ENCODE peak calls at places on chromosomes 5 and 9, in six cellular contexts. H is osteocyte, E is A549, W is GM20000, M is ovary, S is HepG2. Y is an unnamed sample.

GRCh38 chr9:93954436-93955355 is at the start of gene BARX1:
- DNase-seq in H (no peak), E (no peak), W (peak), M (no peak), S (no peak), Y (no peak)

GRCh38 chr5:16932401-16932800 is 3.7 kb downstream of the MYO10 start:
- DNase-seq in H (no peak), E (no peak), W (no peak), M (no peak), S (no peak), Y (no peak)

GRCh38 chr9:15157371-15157770 is 149.6 kb downstream of the TTC39B start:
- DNase-seq in H (no peak), E (no peak), W (no peak), M (no peak), S (no peak), Y (no peak)

GRCh38 chr5:172956228-172956627 is 3.0 kb upstream of the RPL26L1 start:
- DNase-seq in H (no peak), E (no peak), W (no peak), M (no peak), S (no peak), Y (no peak)

GRCh38 chr5:117262607-117263131 is 688.0 kb upstream of the SEMA6A start:
- DNase-seq in H (no peak), E (no peak), W (no peak), M (no peak), S (no peak), Y (no peak)

GRCh38 chr9:7328453-7328852 is 471.1 kb downstream of the DMAC1 start:
- DNase-seq in H (no peak), E (no peak), W (no peak), M (no peak), S (peak), Y (no peak)

GRCh38 chr5:141681695-141682641 is at the start of gene ARAP3:
- DNase-seq in H (no peak), E (peak), W (peak), M (peak), S (peak), Y (peak)

GRCh38 chr5:57804007-57804444 is 321.4 kb upstream of the ACTBL2 start:
- DNase-seq in H (no peak), E (no peak), W (no peak), M (no peak), S (no peak), Y (no peak)

GRCh38 chr5:130992621-130993020 is 172.4 kb downstream of the HINT1 start:
- DNase-seq in H (no peak), E (no peak), W (no peak), M (no peak), S (no peak), Y (no peak)

GRCh38 chr5:93570294-93571110 is 10.5 kb downstream of the NR2F1-AS1 start:
- DNase-seq in H (no peak), E (no peak), W (peak), M (no peak), S (no peak), Y (no peak)

GRCh38 chr5:27158171-27158570 is 119.8 kb upstream of the CDH9 start:
- DNase-seq in H (no peak), E (no peak), W (no peak), M (no peak), S (no peak), Y (no peak)

GRCh38 chr5:67530609-67531255 is 334.1 kb upstream of the CD180 start:
- DNase-seq in H (no peak), E (no peak), W (no peak), M (no peak), S (no peak), Y (no peak)

GRCh38 chr5:179486596-179487051 is 63.7 kb upstream of the RUFY1 start:
- DNase-seq in H (no peak), E (no peak), W (no peak), M (no peak), S (no peak), Y (no peak)

GRCh38 chr5:179404321-179405053 is 59.2 kb upstream of the ADAMTS2 start:
- DNase-seq in H (peak), E (no peak), W (no peak), M (no peak), S (no peak), Y (no peak)

GRCh38 chr5:59380350-59380951 is 513.1 kb downstream of the PDE4D start:
- DNase-seq in H (no peak), E (no peak), W (peak), M (no peak), S (peak), Y (no peak)

GRCh38 chr5:98796197-98796972 is 22.9 kb downstream of the RGMB start:
- DNase-seq in H (no peak), E (peak), W (peak), M (peak), S (peak), Y (peak)

DNA sequence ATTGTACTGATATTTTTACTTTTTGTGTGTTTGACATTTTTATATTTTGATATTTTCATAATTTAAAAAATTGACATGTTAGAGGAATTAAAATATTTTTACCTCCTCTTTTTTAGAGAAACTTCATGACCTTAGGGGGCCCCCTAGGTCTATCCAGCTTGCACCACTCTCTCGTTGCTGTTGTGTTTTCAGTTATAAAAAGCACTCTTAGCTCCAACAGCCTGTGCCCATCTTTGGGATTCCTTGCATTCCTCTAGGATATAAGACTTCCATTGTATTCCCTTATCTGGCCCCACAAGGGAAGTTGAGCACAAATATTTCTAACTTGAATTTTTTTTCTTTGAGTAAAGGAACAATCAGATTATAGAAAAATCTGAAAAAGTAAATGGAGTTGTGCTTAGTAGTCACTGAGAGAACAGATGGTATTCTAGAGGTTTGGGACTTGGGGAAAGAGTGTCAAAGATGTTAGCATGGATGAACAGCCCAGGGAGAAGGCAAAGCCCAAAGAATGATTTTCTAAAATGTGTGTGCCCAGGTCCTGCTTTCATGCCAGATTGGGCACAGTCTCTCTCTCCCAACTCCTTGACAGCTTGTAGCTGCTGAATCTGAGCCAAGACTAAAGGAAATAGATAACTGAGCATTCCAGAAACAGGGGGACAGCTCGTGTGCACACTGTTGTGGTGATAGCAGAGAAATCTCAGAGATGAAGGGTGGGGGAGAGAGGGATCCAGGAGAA is 245.5 kb downstream of the SH3GL2 start:
- DNase-seq in H (no peak), E (no peak), W (no peak), M (no peak), S (peak), Y (no peak)
- TF ChIP-seq CTCF in H (peak), E (no peak), W (no peak), M (no peak), S (no peak), Y (no peak)

GRCh38 chr9:115615821-115616665 is 498.1 kb upstream of the TNC start:
- DNase-seq in H (no peak), E (peak), W (no peak), M (no peak), S (no peak), Y (no peak)
- TF ChIP-seq CTCF in H (no peak), E (no peak), W (no peak), M (no peak), S (no peak), Y (no peak)

GRCh38 chr9:125203259-125203658 is 2.9 kb downstream of the RABEPK start:
- DNase-seq in H (no peak), E (no peak), W (no peak), M (no peak), S (peak), Y (no peak)
- TF ChIP-seq CTCF in H (no peak), E (no peak), W (no peak), M (no peak), S (peak), Y (no peak)

DNA sequence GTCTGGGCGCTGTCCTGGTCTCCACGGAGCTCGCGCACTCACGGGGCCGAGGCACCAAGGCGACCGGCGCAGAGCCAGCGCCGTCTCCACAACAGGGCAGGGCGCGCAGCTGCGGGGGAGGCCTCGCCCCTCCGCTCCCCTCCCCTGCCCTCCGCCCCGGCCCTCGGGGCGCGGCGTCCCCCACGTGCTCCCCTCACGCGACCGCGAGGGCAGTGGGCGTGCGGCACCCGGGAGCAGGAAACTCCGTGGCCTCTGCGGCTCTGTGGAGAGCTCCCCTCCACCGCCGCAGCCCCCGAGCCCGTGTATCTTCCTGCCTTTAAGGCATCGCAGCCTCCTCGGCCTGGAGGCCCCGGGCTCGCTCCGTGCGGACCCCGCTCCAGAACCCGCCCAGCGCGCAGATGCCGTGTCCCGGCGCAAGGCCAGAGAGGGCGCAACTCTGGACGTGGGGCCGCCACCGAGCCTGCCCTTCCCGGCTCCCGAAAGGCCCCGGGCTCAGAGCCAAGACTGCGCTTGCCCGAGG is 706 bp upstream of the TUBB4B start:
- DNase-seq in H (peak), E (no peak), W (peak), M (peak), S (no peak), Y (no peak)
- TF ChIP-seq CTCF in H (no peak), E (peak), W (peak), M (no peak), S (peak), Y (peak)

GRCh38 chr5:169697976-169698375 is 60.9 kb downstream of the DOCK2 start:
- DNase-seq in H (no peak), E (no peak), W (no peak), M (no peak), S (no peak), Y (no peak)
- TF ChIP-seq CTCF in H (no peak), E (no peak), W (no peak), M (no peak), S (no peak), Y (no peak)

Y was measured in progenitor cell of endocrine pancreas.